ENCODE peak calls at places on chromosomes 1 and 21, in ten cellular contexts. W, D, X, O, C, N, I, K, P and U are unnamed samples.

GRCh38 chr1:208149776-208150514 is 94.2 kb downstream of the PLXNA2 start:
- DNase-seq in O (peak), I (no peak), W (no peak), D (no peak), K (no peak), N (peak), X (no peak), C (no peak), P (no peak), U (no peak)

GRCh38 chr1:180842052-180842451 is 70.6 kb upstream of the KIAA1614 start:
- DNase-seq in K (peak), X (no peak), P (peak), N (peak), C (peak), W (no peak), O (peak), D (no peak), I (no peak), U (peak)

GRCh38 chr1:174761257-174761760 is 238.4 kb upstream of the CACYBP start:
- DNase-seq in P (no peak), N (no peak), K (no peak), C (no peak), W (no peak), O (no peak), D (no peak), I (no peak), X (no peak), U (no peak)

GRCh38 chr1:28582248-28582615 is 9.8 kb upstream of the RAB42 start:
- DNase-seq in I (no peak), X (no peak), O (peak), K (no peak), D (no peak), N (peak), P (peak), C (peak), W (no peak), U (no peak)

GRCh38 chr1:46822248-46822826 is 23.5 kb downstream of the CYP4B1 start:
- DNase-seq in D (no peak), P (no peak), O (no peak), K (no peak), C (no peak), N (peak), W (no peak), X (no peak), I (no peak), U (no peak)

GRCh38 chr1:212254853-212255363 is 30.3 kb upstream of the PPP2R5A start:
- DNase-seq in O (no peak), D (no peak), K (no peak), I (no peak), N (no peak), P (no peak), W (no peak), C (peak), X (no peak), U (no peak)

GRCh38 chr1:85660541-85660940 is 47.7 kb downstream of the ZNHIT6 start:
- DNase-seq in C (no peak), X (no peak), K (no peak), P (no peak), N (no peak), I (no peak), D (no peak), W (no peak), O (no peak), U (no peak)

GRCh38 chr1:156537027-156537426 is 35.3 kb downstream of the IQGAP3 start:
- DNase-seq in K (no peak), N (no peak), D (no peak), X (no peak), P (no peak), I (no peak), C (no peak), W (no peak), O (no peak), U (no peak)

GRCh38 chr21:37700641-37701202 is 215.5 kb downstream of the KCNJ6 start:
- DNase-seq in O (peak), I (no peak), K (peak), C (peak), X (peak), N (peak), W (no peak), P (peak), D (no peak), U (peak)

GRCh38 chr1:31750858-31751638 is 13.1 kb downstream of the ADGRB2 start:
- DNase-seq in I (no peak), O (peak), X (peak), W (no peak), P (peak), C (peak), D (no peak), K (no peak), N (no peak), U (no peak)

GRCh38 chr1:68570859-68571258 is 74.0 kb upstream of the DEPDC1 start:
- DNase-seq in O (peak), W (no peak), D (no peak), C (peak), P (no peak), I (no peak), N (no peak), X (no peak), K (no peak), U (no peak)

GRCh38 chr1:209989525-209989924 is 51.5 kb downstream of the SYT14 start:
- DNase-seq in D (no peak), P (peak), K (no peak), O (peak), W (no peak), C (peak), I (no peak), X (no peak), N (no peak), U (no peak)

GRCh38 chr1:82160036-82160435 is 359.3 kb downstream of the ADGRL2 start:
- DNase-seq in C (no peak), K (no peak), D (no peak), X (no peak), P (peak), I (no peak), N (no peak), O (peak), W (no peak), U (no peak)

GRCh38 chr1:223031690-223032601 is 111.1 kb downstream of the TLR5 start:
- DNase-seq in C (peak), W (no peak), I (peak), D (peak), X (no peak), K (no peak), P (peak), N (no peak), O (no peak), U (no peak)

GRCh38 chr21:28754127-28754611 is 238.5 kb downstream of the LTN1 start:
- DNase-seq in X (no peak), P (peak), D (peak), O (peak), C (peak), K (no peak), W (peak), I (no peak), N (no peak), U (peak)

DNA sequence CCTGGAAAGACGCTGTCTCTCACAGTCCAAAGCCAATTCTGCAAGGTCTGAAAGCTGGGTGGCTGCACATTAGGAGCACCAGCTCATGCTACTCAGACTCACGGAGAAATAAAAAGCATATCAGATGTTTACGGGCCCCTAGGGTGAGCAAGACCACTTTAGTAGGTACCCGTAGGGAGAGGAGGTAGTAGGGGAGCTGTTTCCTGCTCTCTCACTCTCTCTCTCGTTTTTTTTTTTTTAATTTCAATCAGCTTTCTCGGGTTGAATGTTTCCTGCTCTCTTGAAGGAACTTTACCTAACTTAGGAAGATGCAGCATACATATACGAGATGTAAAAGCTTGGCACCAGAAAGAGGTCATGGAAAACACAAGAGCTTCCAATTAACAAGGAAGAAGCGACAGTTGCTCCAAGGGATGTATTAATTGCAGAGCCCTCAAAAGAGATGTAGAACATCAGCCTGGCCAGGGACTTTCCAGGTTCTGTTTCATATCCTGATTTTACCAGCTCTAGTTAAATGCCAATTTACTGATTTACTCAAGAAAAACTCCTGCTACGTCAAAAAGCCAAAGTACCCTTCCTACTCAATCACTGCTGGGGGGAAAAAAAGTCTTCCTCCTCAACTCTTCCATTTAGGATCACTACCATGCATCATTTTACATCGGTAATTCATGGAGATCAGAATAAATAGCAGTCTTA is 3.1 kb downstream of the LORICRIN start:
- DNase-seq in I (no peak), P (no peak), N (no peak), W (no peak), K (no peak), X (no peak), D (no peak), O (no peak), C (no peak), U (no peak)
- H3K4me3 ChIP-seq in I (peak), P (no peak), N (no peak), W (no peak), K (no peak), X (no peak), D (no peak), O (no peak), C (no peak), U (no peak)

DNA sequence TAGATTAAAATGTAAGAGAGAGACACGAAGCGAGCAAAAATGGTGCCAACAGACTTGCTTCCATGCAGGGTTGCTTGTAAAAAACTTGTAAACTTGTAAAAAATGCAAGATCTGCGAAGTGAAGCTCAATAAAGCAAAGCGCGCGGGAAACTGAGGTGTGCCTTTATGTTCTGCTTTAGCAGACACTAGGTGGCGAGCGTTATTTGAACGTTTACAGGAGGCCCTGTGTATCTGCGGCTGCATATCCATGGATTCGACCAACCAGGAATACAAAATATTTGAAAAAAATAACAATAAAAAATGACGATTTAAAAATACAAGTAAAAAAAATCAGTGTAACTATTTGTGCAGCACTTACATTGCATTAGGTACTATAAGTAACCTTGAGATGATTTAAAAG is 1.5 kb downstream of the UBE2G2 start:
- DNase-seq in P (peak), W (no peak), N (peak), O (peak), I (no peak), K (no peak), C (peak), D (no peak), X (peak), U (no peak)
- TF ChIP-seq CTCF in P (peak), W (no peak), N (peak), O (peak), I (no peak), K (peak), C (peak), D (no peak), X (peak), U (peak)

GRCh38 chr1:10661453-10661852 is 135.0 kb downstream of the CASZ1 start:
- DNase-seq in W (no peak), D (no peak), P (no peak), O (no peak), K (no peak), I (no peak), N (no peak), X (no peak), C (no peak), U (no peak)
- H3K4me3 ChIP-seq in W (no peak), D (no peak), P (no peak), O (no peak), K (no peak), I (no peak), N (no peak), X (no peak), C (no peak), U (no peak)

GRCh38 chr1:199463521-199464127 is 563.9 kb upstream of the NR5A2 start:
- DNase-seq in O (peak), I (no peak), C (peak), W (no peak), D (no peak), K (peak), N (peak), P (peak), X (no peak), U (peak)
- TF ChIP-seq CTCF in O (peak), I (no peak), C (peak), W (no peak), D (no peak), K (peak), N (peak), P (peak), X (peak), U (peak)

DNA sequence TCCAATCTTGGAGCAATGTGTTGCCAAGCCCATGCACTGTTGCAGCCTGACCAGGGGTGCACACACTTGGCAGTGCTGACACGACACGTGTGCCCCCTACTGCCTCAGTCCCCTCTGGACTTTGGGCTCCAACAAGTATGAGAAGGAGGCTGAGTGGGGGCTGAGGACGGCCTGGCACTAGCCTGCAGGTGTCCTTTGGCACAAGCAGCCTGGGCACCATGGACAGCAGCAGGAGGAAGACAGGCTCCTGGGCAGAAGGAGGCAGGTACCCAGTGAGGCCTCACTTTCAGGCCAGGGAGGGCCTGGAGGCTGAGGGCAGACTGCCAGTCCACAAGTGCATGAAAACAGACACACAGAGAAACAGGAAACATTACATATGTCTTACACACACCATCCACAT is 1702.9 kb upstream of the B3GALT2 start:
- DNase-seq in I (no peak), K (no peak), O (no peak), X (no peak), N (no peak), C (no peak), W (no peak), D (no peak), P (no peak), U (no peak)
- H3K4me3 ChIP-seq in I (no peak), K (no peak), O (no peak), X (no peak), N (no peak), C (no peak), W (no peak), D (no peak), P (no peak), U (no peak)

GRCh38 chr1:248695451-248696132 is 7.0 kb downstream of the OR14I1 start:
- DNase-seq in D (no peak), C (no peak), K (no peak), I (no peak), O (peak), P (no peak), W (no peak), N (no peak), X (no peak), U (no peak)
- TF ChIP-seq CTCF in D (no peak), C (no peak), K (no peak), I (no peak), O (no peak), P (no peak), W (no peak), N (no peak), X (no peak), U (no peak)

DNA sequence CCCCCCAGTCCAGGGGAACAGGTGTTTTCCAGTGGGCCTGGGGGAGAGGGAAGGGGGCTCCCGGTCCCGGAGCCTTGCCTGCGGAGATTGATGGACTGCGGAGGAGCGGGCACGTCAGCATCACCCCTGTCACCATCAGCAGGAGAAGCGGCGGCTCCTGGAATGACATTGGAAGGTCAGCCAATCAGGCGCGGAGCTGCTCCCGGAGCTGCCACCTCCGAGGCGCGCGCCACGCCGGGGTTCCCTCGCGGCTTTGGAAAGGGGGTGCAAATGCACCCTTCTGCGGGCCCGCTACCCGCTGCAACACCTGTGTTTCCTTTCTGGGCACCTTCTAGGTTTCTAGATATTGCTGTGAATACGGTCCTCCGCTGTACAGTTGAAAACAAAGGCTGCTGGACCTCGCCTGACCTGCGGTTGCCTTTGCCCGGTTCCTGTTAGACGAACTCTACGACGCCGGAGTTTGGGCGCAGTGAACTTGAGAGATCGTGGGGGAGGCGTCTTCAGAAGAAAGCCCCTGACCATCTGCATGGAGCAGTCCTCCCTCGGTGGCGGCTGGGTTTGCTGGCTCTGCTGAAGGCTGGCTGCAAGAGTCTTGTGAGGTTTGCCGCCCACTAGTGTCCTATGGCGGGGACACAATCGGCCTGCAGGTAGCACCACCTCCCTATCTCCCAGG is 5.3 kb downstream of the DSCAM start:
- DNase-seq in W (no peak), I (no peak), D (no peak), N (peak), P (peak), O (no peak), C (no peak), K (no peak), X (no peak), U (no peak)
- H3K4me3 ChIP-seq in W (peak), I (no peak), D (peak), N (peak), P (peak), O (no peak), C (peak), K (peak), X (no peak), U (no peak)